ENCODE peak calls at places on chromosomes 5 and 9, in eight cellular contexts. One of them, this sample, is unnamed.

GRCh38 chr5:181114844-181115778 is 15.9 kb downstream of the OR2V1 start:
- DNase-seq in RCC 7860: peak
- DNase-seq in NCI-H1436: no peak
- DNase-seq in HEK293T: no peak
- DNase-seq in fibroblast of gingiva: no peak
- DNase-seq in fibroblast of mammary gland: peak
- DNase-seq in stimulated activated CD8-positive, alpha-beta memory T cell treated with anti-CD3 and anti-CD28 coated beads, Interleukin-15, amount 100 ng/mL, for 24 hours: no peak
- DNase-seq in memory B cell: no peak
- DNase-seq in this sample: no peak

GRCh38 chr5:59813761-59814562 is 79.6 kb downstream of the PDE4D start:
- DNase-seq in fibroblast of gingiva: peak
- DNase-seq in memory B cell: peak
- DNase-seq in NCI-H1436: peak
- DNase-seq in RCC 7860: peak
- DNase-seq in stimulated activated CD8-positive, alpha-beta memory T cell treated with anti-CD3 and anti-CD28 coated beads, Interleukin-15, amount 100 ng/mL, for 24 hours: no peak
- DNase-seq in fibroblast of mammary gland: peak
- DNase-seq in HEK293T: peak
- DNase-seq in this sample: no peak

GRCh38 chr9:126366366-126367011 is 39.9 kb downstream of the MVB12B start:
- DNase-seq in HEK293T: no peak
- DNase-seq in RCC 7860: no peak
- DNase-seq in fibroblast of gingiva: no peak
- DNase-seq in NCI-H1436: no peak
- DNase-seq in memory B cell: no peak
- DNase-seq in fibroblast of mammary gland: no peak
- DNase-seq in stimulated activated CD8-positive, alpha-beta memory T cell treated with anti-CD3 and anti-CD28 coated beads, Interleukin-15, amount 100 ng/mL, for 24 hours: no peak
- DNase-seq in this sample: no peak

GRCh38 chr9:88476491-88477271 is 58.3 kb upstream of the NXNL2 start:
- DNase-seq in memory B cell: no peak
- DNase-seq in stimulated activated CD8-positive, alpha-beta memory T cell treated with anti-CD3 and anti-CD28 coated beads, Interleukin-15, amount 100 ng/mL, for 24 hours: no peak
- DNase-seq in RCC 7860: peak
- DNase-seq in NCI-H1436: peak
- DNase-seq in HEK293T: no peak
- DNase-seq in fibroblast of gingiva: no peak
- DNase-seq in fibroblast of mammary gland: peak
- DNase-seq in this sample: peak

GRCh38 chr5:43432486-43433365 is 20.5 kb upstream of the CCL28 start:
- DNase-seq in stimulated activated CD8-positive, alpha-beta memory T cell treated with anti-CD3 and anti-CD28 coated beads, Interleukin-15, amount 100 ng/mL, for 24 hours: no peak
- DNase-seq in fibroblast of mammary gland: peak
- DNase-seq in memory B cell: no peak
- DNase-seq in fibroblast of gingiva: peak
- DNase-seq in NCI-H1436: no peak
- DNase-seq in RCC 7860: peak
- DNase-seq in HEK293T: no peak
- DNase-seq in this sample: peak

GRCh38 chr5:159749146-159749545 is 167.1 kb upstream of the ADRA1B start:
- DNase-seq in NCI-H1436: no peak
- DNase-seq in HEK293T: no peak
- DNase-seq in stimulated activated CD8-positive, alpha-beta memory T cell treated with anti-CD3 and anti-CD28 coated beads, Interleukin-15, amount 100 ng/mL, for 24 hours: no peak
- DNase-seq in RCC 7860: no peak
- DNase-seq in fibroblast of gingiva: no peak
- DNase-seq in fibroblast of mammary gland: peak
- DNase-seq in memory B cell: no peak
- DNase-seq in this sample: no peak

GRCh38 chr5:39654715-39655114 is 229.9 kb upstream of the DAB2 start:
- DNase-seq in stimulated activated CD8-positive, alpha-beta memory T cell treated with anti-CD3 and anti-CD28 coated beads, Interleukin-15, amount 100 ng/mL, for 24 hours: no peak
- DNase-seq in memory B cell: no peak
- DNase-seq in fibroblast of gingiva: no peak
- DNase-seq in NCI-H1436: no peak
- DNase-seq in RCC 7860: no peak
- DNase-seq in HEK293T: no peak
- DNase-seq in fibroblast of mammary gland: no peak
- DNase-seq in this sample: no peak

GRCh38 chr9:89874351-89875321 is 269.8 kb downstream of the GADD45G start:
- DNase-seq in fibroblast of mammary gland: no peak
- DNase-seq in NCI-H1436: no peak
- DNase-seq in fibroblast of gingiva: no peak
- DNase-seq in RCC 7860: no peak
- DNase-seq in memory B cell: no peak
- DNase-seq in HEK293T: no peak
- DNase-seq in stimulated activated CD8-positive, alpha-beta memory T cell treated with anti-CD3 and anti-CD28 coated beads, Interleukin-15, amount 100 ng/mL, for 24 hours: no peak
- DNase-seq in this sample: no peak

GRCh38 chr5:120678279-120678678 is 214.2 kb downstream of the PRR16 start:
- DNase-seq in stimulated activated CD8-positive, alpha-beta memory T cell treated with anti-CD3 and anti-CD28 coated beads, Interleukin-15, amount 100 ng/mL, for 24 hours: no peak
- DNase-seq in RCC 7860: no peak
- DNase-seq in fibroblast of gingiva: no peak
- DNase-seq in HEK293T: no peak
- DNase-seq in fibroblast of mammary gland: peak
- DNase-seq in memory B cell: no peak
- DNase-seq in NCI-H1436: no peak
- DNase-seq in this sample: no peak

GRCh38 chr9:68793605-68794343 is 88.7 kb downstream of the PIP5K1B start:
- DNase-seq in fibroblast of gingiva: no peak
- DNase-seq in HEK293T: no peak
- DNase-seq in stimulated activated CD8-positive, alpha-beta memory T cell treated with anti-CD3 and anti-CD28 coated beads, Interleukin-15, amount 100 ng/mL, for 24 hours: no peak
- DNase-seq in memory B cell: no peak
- DNase-seq in fibroblast of mammary gland: no peak
- DNase-seq in RCC 7860: no peak
- DNase-seq in NCI-H1436: no peak
- DNase-seq in this sample: no peak

GRCh38 chr9:92611621-92612275 is 58.2 kb downstream of the IPPK start:
- DNase-seq in RCC 7860: no peak
- DNase-seq in stimulated activated CD8-positive, alpha-beta memory T cell treated with anti-CD3 and anti-CD28 coated beads, Interleukin-15, amount 100 ng/mL, for 24 hours: no peak
- DNase-seq in fibroblast of gingiva: no peak
- DNase-seq in HEK293T: no peak
- DNase-seq in NCI-H1436: no peak
- DNase-seq in fibroblast of mammary gland: no peak
- DNase-seq in memory B cell: no peak
- DNase-seq in this sample: no peak

GRCh38 chr5:36438765-36439501 is 137.2 kb upstream of the RANBP3L start:
- DNase-seq in HEK293T: no peak
- DNase-seq in RCC 7860: no peak
- DNase-seq in NCI-H1436: no peak
- DNase-seq in stimulated activated CD8-positive, alpha-beta memory T cell treated with anti-CD3 and anti-CD28 coated beads, Interleukin-15, amount 100 ng/mL, for 24 hours: no peak
- DNase-seq in fibroblast of mammary gland: no peak
- DNase-seq in memory B cell: no peak
- DNase-seq in fibroblast of gingiva: no peak
- DNase-seq in this sample: no peak

GRCh38 chr5:124650960-124651662 is 95.3 kb downstream of the ZNF608 start:
- DNase-seq in fibroblast of mammary gland: peak
- DNase-seq in HEK293T: no peak
- DNase-seq in RCC 7860: no peak
- DNase-seq in memory B cell: no peak
- DNase-seq in fibroblast of gingiva: peak
- DNase-seq in NCI-H1436: no peak
- DNase-seq in stimulated activated CD8-positive, alpha-beta memory T cell treated with anti-CD3 and anti-CD28 coated beads, Interleukin-15, amount 100 ng/mL, for 24 hours: no peak
- DNase-seq in this sample: no peak